ENCODE peak calls at places on chromosomes 4 and X, in seven cellular contexts. S is HCT116; R is fibroblast of gingiva; J is stimulated activated CD8-positive, alpha-beta memory T cell treated with anti-CD3 and anti-CD28 coated beads, Interleukin-15, amount 100 ng/mL, for 48 hours; Q is ureter; A is astrocyte of the spinal cord; W is dorsolateral prefrontal cortex. L is an unnamed sample.

GRCh38 chrX:63784902-63785692 is at the start of gene ARHGEF9:
- DNase-seq in Q (peak), J (no peak), R (no peak), S (no peak), A (no peak), W (peak), L (no peak)

GRCh38 chr4:99815597-99816011 is 1.0 kb upstream of the DAPP1 start:
- DNase-seq in R (no peak), A (no peak), W (no peak), J (no peak), S (peak), Q (peak), L (no peak)

GRCh38 chr4:41146716-41147506 is 67.4 kb downstream of the APBB2 start:
- DNase-seq in W (peak), A (peak), R (peak), Q (no peak), S (no peak), J (no peak), L (peak)

GRCh38 chrX:39705299-39705698 is 392.5 kb downstream of the BCOR start:
- DNase-seq in A (peak), R (peak), J (no peak), Q (peak), S (peak), W (peak), L (no peak)

GRCh38 chrX:23792861-23793553 is 10.0 kb downstream of the SAT1 start:
- DNase-seq in A (peak), W (no peak), S (no peak), J (no peak), R (no peak), Q (no peak), L (no peak)

GRCh38 chrX:1542994-1543725 is 6.2 kb upstream of the P2RY8 start:
- DNase-seq in J (no peak), W (no peak), S (no peak), Q (peak), A (no peak), R (no peak), L (no peak)

GRCh38 chr4:157702821-157703220 is 470.0 kb downstream of the GASK1B start:
- DNase-seq in J (no peak), R (no peak), A (no peak), W (no peak), S (no peak), Q (no peak), L (no peak)

GRCh38 chrX:52509916-52510315 is 6.9 kb downstream of the XAGE1B start:
- DNase-seq in A (no peak), Q (no peak), S (no peak), J (no peak), R (no peak), W (no peak), L (no peak)

GRCh38 chrX:129600981-129601424 is 53.8 kb downstream of the APLN start:
- DNase-seq in W (peak), S (no peak), R (peak), J (no peak), Q (no peak), A (peak), L (peak)

GRCh38 chr4:19993222-19993621 is 258.5 kb upstream of the SLIT2 start:
- DNase-seq in A (no peak), R (no peak), J (no peak), W (no peak), Q (no peak), S (no peak), L (no peak)

GRCh38 chr4:114386637-114387233 is 211.9 kb upstream of the UGT8 start:
- DNase-seq in R (peak), W (no peak), Q (no peak), A (peak), J (no peak), S (peak), L (no peak)

GRCh38 chr4:44446801-44447562 is 1.6 kb downstream of the KCTD8 start:
- DNase-seq in S (no peak), R (no peak), Q (no peak), W (no peak), A (no peak), J (no peak), L (no peak)

GRCh38 chr4:3783691-3784306 is 17.6 kb downstream of the ADRA2C start:
- DNase-seq in J (no peak), A (no peak), Q (no peak), R (no peak), W (no peak), S (no peak), L (peak)

GRCh38 chr4:121397941-121398601 is 17.3 kb upstream of the QRFPR start:
- DNase-seq in Q (no peak), S (no peak), W (no peak), R (no peak), A (no peak), J (no peak), L (no peak)

GRCh38 chrX:66162331-66162822 is 1.7 kb upstream of the HEPH start:
- DNase-seq in R (no peak), S (no peak), Q (no peak), J (no peak), A (no peak), W (no peak), L (no peak)